ENCODE peak calls at places on chromosomes 11 and 22, in ten cellular contexts. S is ovary; K is right cardiac atrium; Y is upper lobe of right lung; U is mesenchymal stem cell; O is heart left ventricle; D is CD8-positive, alpha-beta memory T cell; I is heart right ventricle; L is esophagus squamous epithelium; G is fibroblast of lung. C is an unnamed sample. For H3K9me3, the result is how much of the 10 kb centered on the place peaks cover.

GRCh38 chr11:64042301-64042700 is 6.6 kb downstream of the FLRT1 start:
- DNase-seq in K (no peak), G (no peak), S (no peak), L (no peak), U (no peak), D (no peak), I (no peak), Y (no peak), O (no peak), C (no peak)

GRCh38 chr11:61146413-61146812 is 14.8 kb downstream of the VPS37C start:
- DNase-seq in K (no peak), D (no peak), I (no peak), U (no peak), S (peak), O (peak), Y (peak), L (no peak), G (no peak), C (no peak)

GRCh38 chr11:93487032-93487483 is 56.1 kb downstream of the SMCO4 start:
- DNase-seq in U (peak), O (no peak), Y (no peak), S (no peak), K (no peak), G (no peak), I (no peak), L (no peak), D (no peak), C (no peak)

GRCh38 chr11:36157151-36157519 is 132.1 kb downstream of the COMMD9 start:
- DNase-seq in U (no peak), K (no peak), Y (no peak), G (no peak), S (no peak), O (no peak), I (no peak), L (no peak), D (no peak), C (no peak)

GRCh38 chr22:26892401-26893033 is 235.1 kb downstream of the MIAT start:
- DNase-seq in D (no peak), Y (peak), G (peak), K (no peak), S (peak), O (no peak), L (no peak), U (peak), I (no peak), C (no peak)

GRCh38 chr11:40125054-40125453 is 1334.4 kb downstream of the LRRC4C start:
- DNase-seq in L (no peak), Y (no peak), S (no peak), K (no peak), U (peak), G (peak), I (no peak), O (no peak), D (no peak), C (no peak)

GRCh38 chr11:31509017-31509411 is 408 bp downstream of the IMMP1L start:
- DNase-seq in I (no peak), S (no peak), Y (no peak), O (no peak), L (no peak), D (no peak), K (no peak), G (no peak), U (no peak), C (no peak)

GRCh38 chr22:24806663-24807001 is 621 bp downstream of the SGSM1 start:
- DNase-seq in I (no peak), K (peak), S (no peak), L (no peak), G (no peak), U (no peak), D (no peak), Y (no peak), O (no peak), C (no peak)

GRCh38 chr11:130141561-130142341 is 17.8 kb upstream of the ST14 start:
- DNase-seq in L (no peak), S (peak), I (no peak), K (no peak), D (no peak), Y (no peak), U (no peak), O (peak), G (peak), C (no peak)

GRCh38 chr11:17927041-17927440 is 85.8 kb downstream of the SERGEF start:
- DNase-seq in L (no peak), U (no peak), Y (no peak), S (no peak), I (no peak), K (no peak), O (no peak), G (no peak), D (no peak), C (no peak)

GRCh38 chr22:19448076-19448607 is 631 bp upstream of the C22orf39 start:
- DNase-seq in S (no peak), G (peak), Y (no peak), U (peak), K (no peak), I (peak), D (no peak), L (no peak), O (peak), C (no peak)

GRCh38 chr11:111059726-111060125 is 185.8 kb upstream of the POU2AF2 start:
- DNase-seq in O (no peak), D (no peak), Y (no peak), K (no peak), L (no peak), I (no peak), U (no peak), S (no peak), G (peak), C (no peak)

GRCh38 chr11:86805873-86806310 is 5.5 kb downstream of the PRSS23 start:
- DNase-seq in G (no peak), Y (no peak), L (no peak), D (peak), I (no peak), O (no peak), S (no peak), U (no peak), K (no peak), C (no peak)

GRCh38 chr22:30864441-30865420 is 103.8 kb downstream of the MORC2 start:
- DNase-seq in S (peak), O (no peak), K (no peak), Y (peak), L (no peak), G (no peak), I (no peak), D (no peak), U (no peak), C (peak)

GRCh38 chr11:69062169-69062855 is 13.6 kb downstream of the TPCN2 start:
- DNase-seq in U (no peak), G (no peak), Y (no peak), D (no peak), L (no peak), O (no peak), I (no peak), S (no peak), K (peak), C (no peak)

GRCh38 chr11:69156673-69157155 is 979 bp downstream of the SMIM38 start:
- DNase-seq in U (peak), G (peak), S (no peak), K (no peak), L (no peak), Y (peak), D (no peak), O (no peak), I (no peak), C (no peak)

DNA sequence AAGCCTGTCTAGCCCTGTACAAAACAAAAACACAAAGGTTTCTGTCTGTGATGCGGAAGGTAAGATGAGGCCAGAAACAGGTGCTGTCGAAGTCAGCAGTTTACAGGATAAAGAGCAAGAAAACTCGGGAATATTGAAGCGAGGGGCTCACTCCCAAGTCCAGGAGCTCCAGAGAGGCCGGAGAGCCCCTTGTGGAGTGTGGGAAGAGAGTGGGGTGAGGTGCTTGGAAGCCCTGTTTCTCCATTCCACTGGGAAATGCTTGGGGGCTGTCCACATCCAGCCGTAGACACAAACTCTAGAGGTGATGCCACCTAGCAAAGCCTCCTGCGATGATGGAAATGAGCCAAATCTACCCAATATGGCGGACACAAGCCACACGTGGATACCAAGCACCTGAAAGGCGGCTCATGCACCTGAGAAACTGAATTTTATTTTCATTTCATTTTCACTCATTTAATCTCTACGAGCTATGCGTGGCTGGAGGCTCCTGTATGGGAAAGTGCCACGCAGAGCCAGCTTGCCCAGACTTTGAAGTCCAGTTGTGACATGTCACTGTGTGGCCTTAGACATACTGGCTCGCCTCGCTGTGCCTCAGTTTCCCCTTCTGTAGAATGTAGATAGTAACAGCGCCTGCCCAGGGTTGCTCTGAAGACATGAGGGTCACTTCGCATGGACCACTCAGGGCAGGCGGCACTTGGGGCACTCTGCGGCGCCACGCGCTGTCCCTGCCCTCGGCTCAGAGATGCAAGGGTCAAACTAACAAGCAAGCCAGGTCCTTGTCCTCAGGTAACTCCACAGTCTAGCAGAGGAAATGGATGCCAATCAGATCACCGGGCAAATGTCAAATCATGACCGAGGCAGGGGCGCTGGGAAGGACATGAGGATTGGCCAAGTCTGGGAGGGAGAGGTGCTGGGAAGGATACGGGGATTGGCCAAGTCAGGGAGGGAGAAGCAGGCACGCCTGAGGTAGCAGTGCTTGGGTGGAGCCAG is 684.7 kb downstream of the TBC1D22A start:
- DNase-seq in Y (no peak), S (no peak), G (no peak), O (no peak), U (no peak), I (no peak), D (no peak), L (no peak), K (no peak), C (peak)
- H3K9me3 ChIP-seq in Y (under half), S (under half), G (under half), O (under half), U (under half), I (under half), D (under half), L (under half), K (under half), C (under half)

GRCh38 chr11:77046060-77046501 is 11.9 kb downstream of the B3GNT6 start:
- DNase-seq in O (no peak), I (no peak), S (peak), D (peak), Y (peak), G (no peak), U (peak), L (no peak), K (peak), C (no peak)
- H3K9me3 ChIP-seq in O (under half), I (under half), S (under half), D (under half), Y (under half), G (under half), U (under half), L (under half), K (under half), C (under half)

GRCh38 chr22:47588583-47588970 is 826.1 kb downstream of the TBC1D22A start:
- DNase-seq in D (no peak), L (no peak), U (no peak), S (no peak), Y (peak), K (no peak), I (no peak), G (no peak), O (no peak), C (no peak)
- H3K9me3 ChIP-seq in D (under half), L (under half), U (under half), S (under half), Y (under half), K (under half), I (under half), G (under half), O (under half), C (under half)

GRCh38 chr11:70783821-70784220 is 385.5 kb downstream of the CTTN start:
- DNase-seq in Y (peak), K (no peak), D (no peak), G (no peak), L (no peak), I (no peak), U (no peak), S (no peak), O (no peak), C (no peak)

GRCh38 chr11:70786021-70786665 is 387.8 kb downstream of the CTTN start:
- DNase-seq in I (no peak), O (no peak), K (no peak), G (no peak), D (no peak), S (no peak), L (no peak), Y (no peak), U (no peak), C (no peak)

GRCh38 chr11:70783356-70783755 is 385.0 kb downstream of the CTTN start:
- DNase-seq in I (no peak), G (no peak), D (no peak), Y (peak), L (no peak), K (no peak), O (no peak), S (no peak), U (no peak), C (no peak)

GRCh38 chr11:70782401-70782913 is 384.1 kb downstream of the CTTN start:
- DNase-seq in D (no peak), K (no peak), G (no peak), Y (peak), O (no peak), U (no peak), S (no peak), L (no peak), I (no peak), C (no peak)

GRCh38 chr11:70785372-70785771 is 387.0 kb downstream of the CTTN start:
- DNase-seq in O (no peak), Y (peak), K (no peak), G (no peak), S (no peak), U (no peak), D (no peak), I (no peak), L (no peak), C (no peak)
- H3K9me3 ChIP-seq in O (under half), Y (under half), K (under half), G (under half), S (under half), U (under half), D (under half), I (under half), L (under half), C (under half)

DNA sequence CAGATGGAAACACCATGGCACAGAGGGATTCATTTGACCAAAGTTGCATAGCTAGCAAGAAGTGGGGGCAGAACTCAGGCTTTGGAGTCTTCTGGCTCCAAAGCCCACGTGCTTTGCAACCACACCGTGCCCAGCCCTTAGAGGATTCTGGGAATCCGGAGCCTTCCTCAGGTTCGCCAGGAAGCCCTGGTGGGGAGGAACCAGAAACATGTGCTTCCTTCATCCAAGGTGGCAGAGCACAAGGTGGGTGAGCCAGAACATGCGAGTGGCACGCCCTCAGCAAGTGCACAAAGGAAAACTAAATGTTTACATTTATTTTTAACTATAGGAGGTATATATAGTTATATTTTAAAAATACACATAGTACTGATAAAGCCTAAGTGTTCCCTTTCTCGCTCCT is 151.9 kb upstream of the NECTIN1 start:
- DNase-seq in O (no peak), G (no peak), S (no peak), Y (peak), U (no peak), K (no peak), D (no peak), I (no peak), L (no peak), C (no peak)
- H3K9me3 ChIP-seq in O (under half), G (under half), S (under half), Y (under half), U (under half), K (under half), D (under half), I (under half), L (under half), C (under half)

DNA sequence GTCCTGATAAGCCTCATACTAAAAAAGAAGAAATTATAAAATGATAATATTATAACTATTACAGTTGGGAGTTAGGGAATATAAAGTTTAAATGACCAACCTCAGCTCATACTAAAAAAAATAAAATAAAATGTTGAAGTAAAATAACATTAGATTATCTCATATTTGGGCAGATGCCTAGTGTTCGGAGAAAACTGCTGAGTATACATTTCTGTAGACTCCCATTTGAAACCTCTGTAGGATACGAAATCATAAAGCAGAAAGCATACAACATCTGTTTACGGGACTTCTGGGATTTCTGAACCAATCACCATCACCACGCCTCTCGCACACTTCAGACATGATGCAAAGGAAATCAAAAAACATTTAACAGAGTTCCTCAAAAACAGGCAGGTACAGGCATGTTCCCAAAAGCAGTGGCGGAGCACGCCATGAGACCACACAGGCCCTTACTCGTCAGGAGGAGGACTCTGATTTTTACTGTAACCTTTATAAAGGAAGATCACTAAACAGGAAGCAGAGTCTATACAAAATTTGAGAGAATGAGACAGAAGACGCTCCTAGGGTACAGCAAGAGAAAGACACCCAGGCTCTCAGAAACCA is 8.6 kb downstream of the ZNF195 start:
- DNase-seq in I (no peak), S (no peak), O (no peak), K (no peak), Y (no peak), D (no peak), G (no peak), U (no peak), L (no peak), C (no peak)
- H3K9me3 ChIP-seq in I (under half), S (under half), O (under half), K (under half), Y (under half), D (under half), G (under half), U (half or more), L (under half), C (under half)

GRCh38 chr22:47567126-47567730 is 804.8 kb downstream of the TBC1D22A start:
- DNase-seq in S (no peak), I (no peak), G (no peak), L (no peak), Y (peak), U (no peak), O (no peak), D (no peak), K (no peak), C (no peak)
- H3K9me3 ChIP-seq in S (under half), I (under half), G (under half), L (under half), Y (under half), U (under half), O (under half), D (under half), K (under half), C (under half)

DNA sequence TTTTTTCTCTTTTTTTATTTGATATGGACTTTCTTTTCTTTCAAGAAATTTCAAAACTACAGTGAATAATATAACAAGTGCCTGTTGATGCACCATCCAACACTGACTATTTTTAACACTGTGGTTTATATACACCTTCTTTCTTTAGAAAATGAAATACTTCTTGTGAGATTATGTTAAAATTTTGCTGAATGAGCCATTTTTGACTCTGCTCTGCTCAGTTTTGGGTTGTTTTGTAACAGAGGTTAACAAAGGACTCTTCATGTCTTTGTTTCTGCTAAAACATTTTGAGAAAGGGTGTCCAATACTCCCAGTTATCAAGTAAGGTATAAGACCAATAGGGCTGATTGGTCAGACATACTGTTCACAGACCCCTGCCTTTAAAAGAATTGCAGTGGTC is 44.0 kb upstream of the TENM4 start:
- DNase-seq in L (no peak), K (no peak), S (no peak), Y (no peak), G (no peak), O (no peak), D (no peak), U (no peak), I (no peak), C (no peak)
- H3K9me3 ChIP-seq in L (under half), K (under half), S (under half), Y (under half), G (under half), O (under half), D (under half), U (under half), I (under half), C (under half)

GRCh38 chr22:49026476-49027121 is 801.1 kb downstream of the BRD1 start:
- DNase-seq in Y (no peak), U (no peak), D (no peak), L (no peak), S (no peak), I (no peak), K (no peak), O (peak), G (no peak), C (peak)
- H3K9me3 ChIP-seq in Y (under half), U (under half), D (under half), L (under half), S (under half), I (under half), K (under half), O (under half), G (under half), C (under half)

C was measured in kidney.